ENCODE peak calls at places on chromosomes 12 and 14, in eight cellular contexts. One of them, this sample, is unnamed. For H3K36me3, the result is how much of the 10 kb centered on the place peaks cover.

GRCh38 chr12:12266389-12266872 is 413 bp downstream of the LRP6 start:
- DNase-seq in PC-3: no peak
- DNase-seq in HCT116: no peak
- DNase-seq in endothelial cell of umbilical vein: no peak
- DNase-seq in neural progenitor cell: peak
- DNase-seq in GM23338: peak
- DNase-seq in mammary epithelial cell: no peak
- DNase-seq in astrocyte: no peak
- DNase-seq in this sample: no peak

GRCh38 chr12:109863961-109864712 is 16.2 kb downstream of the GLTP start:
- DNase-seq in HCT116: no peak
- DNase-seq in endothelial cell of umbilical vein: no peak
- DNase-seq in PC-3: peak
- DNase-seq in neural progenitor cell: no peak
- DNase-seq in GM23338: no peak
- DNase-seq in mammary epithelial cell: no peak
- DNase-seq in astrocyte: no peak
- DNase-seq in this sample: no peak

GRCh38 chr12:46227616-46228015 is 41.2 kb downstream of the SLC38A1 start:
- DNase-seq in PC-3: no peak
- DNase-seq in neural progenitor cell: no peak
- DNase-seq in endothelial cell of umbilical vein: no peak
- DNase-seq in HCT116: no peak
- DNase-seq in mammary epithelial cell: no peak
- DNase-seq in astrocyte: no peak
- DNase-seq in GM23338: no peak
- DNase-seq in this sample: no peak

GRCh38 chr14:68784298-68784910 is 8.5 kb downstream of the ZFP36L1 start:
- DNase-seq in astrocyte: no peak
- DNase-seq in PC-3: peak
- DNase-seq in endothelial cell of umbilical vein: peak
- DNase-seq in HCT116: no peak
- DNase-seq in mammary epithelial cell: no peak
- DNase-seq in GM23338: no peak
- DNase-seq in neural progenitor cell: no peak
- DNase-seq in this sample: no peak

GRCh38 chr12:46209914-46210834 is 58.7 kb downstream of the SLC38A1 start:
- DNase-seq in astrocyte: peak
- DNase-seq in mammary epithelial cell: peak
- DNase-seq in neural progenitor cell: no peak
- DNase-seq in GM23338: peak
- DNase-seq in endothelial cell of umbilical vein: peak
- DNase-seq in PC-3: peak
- DNase-seq in HCT116: no peak
- DNase-seq in this sample: peak

GRCh38 chr14:24279301-24280186 is 8.1 kb upstream of the RABGGTA start:
- DNase-seq in PC-3: peak
- DNase-seq in HCT116: no peak
- DNase-seq in GM23338: no peak
- DNase-seq in neural progenitor cell: no peak
- DNase-seq in astrocyte: no peak
- DNase-seq in endothelial cell of umbilical vein: no peak
- DNase-seq in mammary epithelial cell: peak
- DNase-seq in this sample: peak

GRCh38 chr14:63394856-63395255 is 76.1 kb upstream of the GPHB5 start:
- DNase-seq in PC-3: no peak
- DNase-seq in endothelial cell of umbilical vein: no peak
- DNase-seq in GM23338: no peak
- DNase-seq in astrocyte: no peak
- DNase-seq in mammary epithelial cell: peak
- DNase-seq in neural progenitor cell: no peak
- DNase-seq in HCT116: no peak
- DNase-seq in this sample: no peak

GRCh38 chr12:59389968-59390576 is 205.8 kb upstream of the SLC16A7 start:
- DNase-seq in GM23338: peak
- DNase-seq in astrocyte: no peak
- DNase-seq in HCT116: no peak
- DNase-seq in endothelial cell of umbilical vein: no peak
- DNase-seq in mammary epithelial cell: no peak
- DNase-seq in PC-3: no peak
- DNase-seq in neural progenitor cell: peak
- DNase-seq in this sample: no peak

GRCh38 chr12:586318-587071 is 76.8 kb downstream of the NINJ2 start:
- DNase-seq in astrocyte: no peak
- DNase-seq in PC-3: no peak
- DNase-seq in GM23338: no peak
- DNase-seq in HCT116: no peak
- DNase-seq in endothelial cell of umbilical vein: no peak
- DNase-seq in neural progenitor cell: no peak
- DNase-seq in mammary epithelial cell: no peak
- DNase-seq in this sample: no peak

GRCh38 chr12:121108492-121108891 is 24.2 kb upstream of the P2RX7 start:
- DNase-seq in mammary epithelial cell: no peak
- DNase-seq in astrocyte: no peak
- DNase-seq in endothelial cell of umbilical vein: no peak
- DNase-seq in GM23338: no peak
- DNase-seq in HCT116: no peak
- DNase-seq in PC-3: no peak
- DNase-seq in neural progenitor cell: no peak
- DNase-seq in this sample: no peak

GRCh38 chr12:101581190-101581589 is 13.6 kb upstream of the MYBPC1 start:
- DNase-seq in GM23338: no peak
- DNase-seq in neural progenitor cell: peak
- DNase-seq in endothelial cell of umbilical vein: no peak
- DNase-seq in HCT116: no peak
- DNase-seq in astrocyte: no peak
- DNase-seq in PC-3: no peak
- DNase-seq in mammary epithelial cell: no peak
- DNase-seq in this sample: no peak

GRCh38 chr14:95535226-95536021 is 574 bp downstream of the GLRX5 start:
- DNase-seq in HCT116: no peak
- DNase-seq in PC-3: no peak
- DNase-seq in GM23338: no peak
- DNase-seq in mammary epithelial cell: no peak
- DNase-seq in astrocyte: no peak
- DNase-seq in neural progenitor cell: peak
- DNase-seq in endothelial cell of umbilical vein: peak
- DNase-seq in this sample: peak

GRCh38 chr12:5556033-5556614 is 124.2 kb downstream of the NTF3 start:
- DNase-seq in endothelial cell of umbilical vein: no peak
- DNase-seq in neural progenitor cell: no peak
- DNase-seq in astrocyte: no peak
- DNase-seq in PC-3: peak
- DNase-seq in HCT116: peak
- DNase-seq in mammary epithelial cell: no peak
- DNase-seq in GM23338: peak
- DNase-seq in this sample: peak

GRCh38 chr14:106845286-106846087 is 1319.1 kb downstream of the TMEM121 start:
- DNase-seq in astrocyte: no peak
- DNase-seq in PC-3: peak
- DNase-seq in endothelial cell of umbilical vein: no peak
- DNase-seq in neural progenitor cell: no peak
- DNase-seq in HCT116: no peak
- DNase-seq in mammary epithelial cell: peak
- DNase-seq in GM23338: no peak
- DNase-seq in this sample: peak

GRCh38 chr14:100677925-100678765 is 48.5 kb upstream of the DLK1 start:
- DNase-seq in PC-3: no peak
- DNase-seq in astrocyte: peak
- DNase-seq in neural progenitor cell: peak
- DNase-seq in HCT116: no peak
- DNase-seq in mammary epithelial cell: no peak
- DNase-seq in GM23338: no peak
- DNase-seq in endothelial cell of umbilical vein: no peak
- DNase-seq in this sample: no peak

DNA sequence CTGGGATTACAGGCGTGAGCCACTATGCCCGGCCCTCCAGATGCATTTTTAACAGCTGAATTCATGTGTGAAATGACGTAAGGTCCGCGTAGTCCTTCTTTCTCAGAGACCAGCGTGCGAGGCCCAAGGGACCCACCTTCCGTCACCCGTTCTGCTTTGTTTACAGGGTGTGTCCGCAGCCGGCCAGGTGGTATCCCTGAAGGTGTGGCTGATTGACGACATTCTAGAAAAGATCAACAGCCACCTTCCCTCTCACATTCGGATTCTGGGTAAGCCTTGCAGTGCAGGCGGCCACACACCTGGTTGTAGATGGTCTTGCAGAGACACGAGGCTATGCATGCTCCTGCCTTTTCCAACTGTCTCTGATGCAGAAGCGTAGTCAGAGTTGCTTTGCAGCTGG is 9.9 kb downstream of the PUS1 start:
- DNase-seq in GM23338: no peak
- DNase-seq in PC-3: no peak
- DNase-seq in mammary epithelial cell: no peak
- DNase-seq in endothelial cell of umbilical vein: no peak
- DNase-seq in astrocyte: no peak
- DNase-seq in HCT116: no peak
- DNase-seq in neural progenitor cell: no peak
- DNase-seq in this sample: no peak
- H3K36me3 ChIP-seq in GM23338: under half
- H3K36me3 ChIP-seq in PC-3: half or more
- H3K36me3 ChIP-seq in mammary epithelial cell: under half
- H3K36me3 ChIP-seq in endothelial cell of umbilical vein: under half
- H3K36me3 ChIP-seq in astrocyte: under half
- H3K36me3 ChIP-seq in HCT116: under half
- H3K36me3 ChIP-seq in neural progenitor cell: under half
- H3K36me3 ChIP-seq in this sample: half or more

DNA sequence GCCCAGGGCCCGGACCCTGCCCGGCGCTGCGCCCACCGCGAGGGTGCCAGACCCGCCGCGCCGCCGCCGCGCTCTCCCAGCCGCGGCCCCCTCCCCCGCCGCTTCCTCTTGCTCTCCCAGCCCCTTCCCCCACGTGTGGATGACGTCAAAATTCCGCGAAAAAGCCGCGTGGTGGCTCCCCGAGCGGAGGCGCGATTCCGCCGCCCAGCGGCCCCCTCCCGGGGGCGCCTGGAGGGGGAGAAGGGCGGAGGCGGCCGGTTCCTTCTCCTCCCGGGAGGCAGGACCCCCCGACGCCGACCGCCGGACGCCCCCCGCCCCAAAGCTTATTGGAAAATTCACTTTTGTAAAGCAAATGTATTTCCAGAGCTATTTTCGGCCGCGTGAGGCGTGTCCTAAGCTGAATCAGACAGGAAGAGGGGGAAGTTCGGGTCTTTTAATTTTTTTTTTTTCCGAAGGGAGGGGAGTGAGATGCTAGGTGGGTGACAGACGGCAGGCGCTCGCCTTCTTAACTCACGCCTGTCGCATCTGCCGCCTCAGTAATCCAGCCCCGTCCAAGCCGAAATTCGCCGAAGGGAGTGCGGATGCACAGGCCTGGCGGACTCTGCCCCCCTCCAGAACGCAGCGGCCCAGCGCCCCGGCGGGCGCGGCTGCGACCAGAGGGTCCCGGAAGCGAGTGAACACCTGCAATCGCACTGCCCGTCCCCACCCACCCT is 4.1 kb upstream of the CCND2 start:
- DNase-seq in HCT116: no peak
- DNase-seq in endothelial cell of umbilical vein: peak
- DNase-seq in mammary epithelial cell: peak
- DNase-seq in GM23338: peak
- DNase-seq in neural progenitor cell: peak
- DNase-seq in PC-3: no peak
- DNase-seq in astrocyte: peak
- DNase-seq in this sample: peak
- TF ChIP-seq EZH2 in HCT116: no peak
- TF ChIP-seq EZH2 in endothelial cell of umbilical vein: peak
- TF ChIP-seq EZH2 in mammary epithelial cell: no peak
- TF ChIP-seq EZH2 in GM23338: no peak
- TF ChIP-seq EZH2 in neural progenitor cell: peak
- TF ChIP-seq EZH2 in PC-3: no peak
- TF ChIP-seq EZH2 in astrocyte: peak
- TF ChIP-seq EZH2 in this sample: no peak

DNA sequence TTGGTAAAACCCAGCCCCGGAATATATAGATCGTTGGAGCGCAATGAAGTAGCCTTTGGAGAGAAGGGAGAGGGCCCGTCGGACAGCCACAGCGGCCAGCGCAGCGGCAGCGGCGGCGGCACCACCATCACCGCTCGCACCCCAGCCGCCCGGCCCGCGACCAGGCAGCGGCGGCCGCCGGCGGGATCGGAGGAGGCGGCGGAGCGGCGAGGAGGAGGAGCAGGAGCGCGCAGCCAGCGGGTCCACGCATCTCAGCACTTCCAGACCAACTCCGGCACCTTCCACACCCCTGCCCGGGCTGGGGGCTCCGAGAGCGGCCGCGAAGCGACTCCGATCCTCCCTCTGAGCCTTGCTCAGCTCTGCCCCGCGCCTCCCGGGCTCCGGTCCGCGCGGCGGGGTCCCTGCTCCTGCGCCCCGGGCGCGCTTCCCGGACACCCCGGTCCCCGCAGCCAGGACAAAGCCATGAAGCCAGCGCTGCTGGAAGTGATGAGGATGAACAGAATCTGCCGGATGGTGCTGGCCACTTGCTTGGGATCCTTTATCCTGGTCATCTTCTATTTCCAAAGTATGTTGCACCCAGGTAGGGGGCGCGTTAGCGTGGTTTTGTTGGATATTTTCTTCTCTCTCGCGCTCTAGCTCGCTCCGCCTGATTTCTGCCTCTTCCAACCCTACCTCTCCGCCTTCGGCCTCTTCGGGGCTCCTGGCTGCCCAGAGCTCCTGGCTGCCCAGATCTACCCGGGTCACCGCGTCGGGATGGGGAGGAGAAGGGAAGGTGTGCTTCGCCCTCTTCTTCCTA is 400 bp downstream of the CHST11 start:
- DNase-seq in GM23338: peak
- DNase-seq in mammary epithelial cell: peak
- DNase-seq in neural progenitor cell: peak
- DNase-seq in HCT116: no peak
- DNase-seq in PC-3: peak
- DNase-seq in endothelial cell of umbilical vein: peak
- DNase-seq in astrocyte: peak
- DNase-seq in this sample: peak
- H3K36me3 ChIP-seq in GM23338: under half
- H3K36me3 ChIP-seq in mammary epithelial cell: under half
- H3K36me3 ChIP-seq in neural progenitor cell: under half
- H3K36me3 ChIP-seq in HCT116: under half
- H3K36me3 ChIP-seq in PC-3: under half
- H3K36me3 ChIP-seq in endothelial cell of umbilical vein: under half
- H3K36me3 ChIP-seq in astrocyte: under half
- H3K36me3 ChIP-seq in this sample: under half

DNA sequence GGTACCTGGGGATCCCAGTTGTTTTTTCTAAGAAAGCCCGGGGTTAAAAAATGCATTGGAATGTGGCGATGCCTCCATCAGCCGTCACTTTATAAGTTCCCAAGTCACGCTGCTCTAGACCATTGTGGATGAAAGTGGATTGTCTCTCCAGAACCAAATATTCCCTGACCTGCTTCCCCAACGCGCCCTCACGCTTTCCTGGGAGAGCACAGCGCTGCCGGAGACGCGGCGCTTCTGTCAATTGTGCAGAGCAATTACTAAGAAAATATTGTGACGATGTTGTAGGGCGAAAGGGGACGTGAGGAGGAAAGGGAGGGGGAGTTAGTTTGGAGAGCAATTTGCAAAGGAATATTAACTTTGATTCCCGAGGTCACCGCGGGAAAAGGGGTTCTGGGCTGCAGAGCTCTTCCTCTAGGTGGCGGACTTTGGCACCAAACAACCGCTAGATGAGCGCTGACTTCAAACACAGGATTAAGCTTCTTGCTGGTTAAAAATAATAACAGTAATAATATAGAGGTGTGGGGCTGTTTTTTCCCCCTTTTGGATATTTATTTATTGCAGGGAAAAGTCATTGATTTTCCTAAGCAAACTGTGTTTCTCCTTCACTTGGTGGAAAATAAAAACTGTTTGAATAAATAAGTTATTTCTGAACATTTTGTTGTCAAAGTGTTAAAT is 9.6 kb upstream of the FOXG1 start:
- DNase-seq in endothelial cell of umbilical vein: peak
- DNase-seq in mammary epithelial cell: peak
- DNase-seq in HCT116: no peak
- DNase-seq in neural progenitor cell: peak
- DNase-seq in PC-3: peak
- DNase-seq in GM23338: peak
- DNase-seq in astrocyte: peak
- DNase-seq in this sample: no peak
- TF ChIP-seq EZH2 in endothelial cell of umbilical vein: peak
- TF ChIP-seq EZH2 in mammary epithelial cell: peak
- TF ChIP-seq EZH2 in HCT116: no peak
- TF ChIP-seq EZH2 in neural progenitor cell: peak
- TF ChIP-seq EZH2 in PC-3: peak
- TF ChIP-seq EZH2 in GM23338: peak
- TF ChIP-seq EZH2 in astrocyte: peak
- TF ChIP-seq EZH2 in this sample: no peak